ENCODE peak calls at places on chromosome 21, in seven cellular contexts. One of them, this sample, is unnamed. For H3K4me1, the result is how much of the 10 kb centered on the place peaks cover.

GRCh38 chr21:16454371-16454770 is 724.6 kb downstream of the USP25 start:
- DNase-seq in H9: no peak
- DNase-seq in mesenchymal stem cell: peak
- DNase-seq in Peyer's patch: no peak
- DNase-seq in esophagus squamous epithelium: no peak
- DNase-seq in sigmoid colon: no peak
- DNase-seq in GM23338: peak
- DNase-seq in this sample: no peak

GRCh38 chr21:21000576-21001175 is 2.5 kb downstream of the NCAM2 start:
- DNase-seq in H9: no peak
- DNase-seq in sigmoid colon: no peak
- DNase-seq in esophagus squamous epithelium: no peak
- DNase-seq in mesenchymal stem cell: no peak
- DNase-seq in Peyer's patch: no peak
- DNase-seq in GM23338: no peak
- DNase-seq in this sample: no peak

GRCh38 chr21:26795866-26796329 is 49.3 kb downstream of the ADAMTS1 start:
- DNase-seq in mesenchymal stem cell: peak
- DNase-seq in Peyer's patch: peak
- DNase-seq in H9: no peak
- DNase-seq in esophagus squamous epithelium: no peak
- DNase-seq in GM23338: no peak
- DNase-seq in sigmoid colon: peak
- DNase-seq in this sample: no peak

GRCh38 chr21:25639167-25639921 is at the start of gene JAM2:
- DNase-seq in Peyer's patch: peak
- DNase-seq in GM23338: peak
- DNase-seq in esophagus squamous epithelium: no peak
- DNase-seq in sigmoid colon: peak
- DNase-seq in H9: peak
- DNase-seq in mesenchymal stem cell: peak
- DNase-seq in this sample: peak

GRCh38 chr21:25670726-25671125 is 31.7 kb downstream of the JAM2 start:
- DNase-seq in GM23338: no peak
- DNase-seq in mesenchymal stem cell: no peak
- DNase-seq in H9: no peak
- DNase-seq in esophagus squamous epithelium: no peak
- DNase-seq in Peyer's patch: no peak
- DNase-seq in sigmoid colon: no peak
- DNase-seq in this sample: no peak

GRCh38 chr21:28229811-28230210 is 762.9 kb downstream of the LTN1 start:
- DNase-seq in GM23338: no peak
- DNase-seq in sigmoid colon: no peak
- DNase-seq in mesenchymal stem cell: peak
- DNase-seq in H9: no peak
- DNase-seq in esophagus squamous epithelium: no peak
- DNase-seq in Peyer's patch: no peak
- DNase-seq in this sample: no peak

GRCh38 chr21:27275294-27275927 is 308.5 kb upstream of the ADAMTS5 start:
- DNase-seq in mesenchymal stem cell: peak
- DNase-seq in esophagus squamous epithelium: no peak
- DNase-seq in sigmoid colon: no peak
- DNase-seq in GM23338: no peak
- DNase-seq in Peyer's patch: no peak
- DNase-seq in H9: no peak
- DNase-seq in this sample: no peak

GRCh38 chr21:15826147-15826780 is 96.5 kb downstream of the USP25 start:
- DNase-seq in esophagus squamous epithelium: no peak
- DNase-seq in GM23338: peak
- DNase-seq in sigmoid colon: no peak
- DNase-seq in H9: peak
- DNase-seq in mesenchymal stem cell: peak
- DNase-seq in Peyer's patch: peak
- DNase-seq in this sample: peak

GRCh38 chr21:17784604-17785402 is 34.4 kb downstream of the C21orf91 start:
- DNase-seq in Peyer's patch: no peak
- DNase-seq in mesenchymal stem cell: no peak
- DNase-seq in H9: no peak
- DNase-seq in sigmoid colon: no peak
- DNase-seq in esophagus squamous epithelium: no peak
- DNase-seq in GM23338: no peak
- DNase-seq in this sample: no peak

GRCh38 chr21:20822559-20823133 is 175.6 kb upstream of the NCAM2 start:
- DNase-seq in esophagus squamous epithelium: no peak
- DNase-seq in mesenchymal stem cell: no peak
- DNase-seq in Peyer's patch: no peak
- DNase-seq in H9: no peak
- DNase-seq in sigmoid colon: no peak
- DNase-seq in GM23338: peak
- DNase-seq in this sample: peak

GRCh38 chr21:28152729-28153128 is 839.9 kb downstream of the LTN1 start:
- DNase-seq in esophagus squamous epithelium: no peak
- DNase-seq in mesenchymal stem cell: peak
- DNase-seq in GM23338: no peak
- DNase-seq in Peyer's patch: no peak
- DNase-seq in H9: no peak
- DNase-seq in sigmoid colon: no peak
- DNase-seq in this sample: no peak

GRCh38 chr21:7952648-7953047 is 2568.7 kb upstream of the TPTE start:
- DNase-seq in H9: no peak
- DNase-seq in Peyer's patch: no peak
- DNase-seq in GM23338: no peak
- DNase-seq in esophagus squamous epithelium: no peak
- DNase-seq in sigmoid colon: no peak
- DNase-seq in mesenchymal stem cell: no peak
- DNase-seq in this sample: no peak

GRCh38 chr21:14690886-14691285 is 144.8 kb upstream of the SAMSN1 start:
- DNase-seq in sigmoid colon: no peak
- DNase-seq in Peyer's patch: no peak
- DNase-seq in GM23338: no peak
- DNase-seq in H9: no peak
- DNase-seq in esophagus squamous epithelium: no peak
- DNase-seq in mesenchymal stem cell: no peak
- DNase-seq in this sample: no peak

GRCh38 chr21:16330340-16331319 is 600.8 kb downstream of the USP25 start:
- DNase-seq in mesenchymal stem cell: peak
- DNase-seq in GM23338: peak
- DNase-seq in esophagus squamous epithelium: no peak
- DNase-seq in Peyer's patch: no peak
- DNase-seq in sigmoid colon: no peak
- DNase-seq in H9: no peak
- DNase-seq in this sample: peak

GRCh38 chr21:24994717-24995116 is 612.6 kb downstream of the MRPL39 start:
- DNase-seq in sigmoid colon: no peak
- DNase-seq in Peyer's patch: no peak
- DNase-seq in GM23338: no peak
- DNase-seq in H9: no peak
- DNase-seq in mesenchymal stem cell: no peak
- DNase-seq in esophagus squamous epithelium: no peak
- DNase-seq in this sample: no peak

GRCh38 chr21:17818158-17819113 is 720 bp downstream of the C21orf91 start:
- DNase-seq in Peyer's patch: peak
- DNase-seq in H9: peak
- DNase-seq in sigmoid colon: peak
- DNase-seq in esophagus squamous epithelium: no peak
- DNase-seq in mesenchymal stem cell: peak
- DNase-seq in GM23338: peak
- DNase-seq in this sample: peak

GRCh38 chr21:43287111-43287973 is 118.5 kb downstream of the CRYAA start:
- DNase-seq in sigmoid colon: no peak
- DNase-seq in H9: no peak
- DNase-seq in Peyer's patch: no peak
- DNase-seq in GM23338: no peak
- DNase-seq in mesenchymal stem cell: no peak
- DNase-seq in esophagus squamous epithelium: no peak
- DNase-seq in this sample: no peak

GRCh38 chr21:17526771-17527170 is 13.9 kb downstream of the CXADR start:
- DNase-seq in H9: no peak
- DNase-seq in Peyer's patch: no peak
- DNase-seq in sigmoid colon: no peak
- DNase-seq in esophagus squamous epithelium: no peak
- DNase-seq in mesenchymal stem cell: no peak
- DNase-seq in GM23338: no peak
- DNase-seq in this sample: no peak

GRCh38 chr21:43290529-43291346 is 121.9 kb downstream of the CRYAA start:
- DNase-seq in Peyer's patch: peak
- DNase-seq in H9: no peak
- DNase-seq in esophagus squamous epithelium: no peak
- DNase-seq in GM23338: no peak
- DNase-seq in sigmoid colon: no peak
- DNase-seq in mesenchymal stem cell: no peak
- DNase-seq in this sample: no peak

GRCh38 chr21:27674037-27674436 is 707.1 kb upstream of the ADAMTS5 start:
- DNase-seq in mesenchymal stem cell: peak
- DNase-seq in H9: no peak
- DNase-seq in GM23338: no peak
- DNase-seq in esophagus squamous epithelium: no peak
- DNase-seq in Peyer's patch: no peak
- DNase-seq in sigmoid colon: no peak
- DNase-seq in this sample: no peak

GRCh38 chr21:32233055-32233546 is 45.7 kb downstream of the MIS18A start:
- DNase-seq in H9: no peak
- DNase-seq in sigmoid colon: no peak
- DNase-seq in GM23338: no peak
- DNase-seq in esophagus squamous epithelium: no peak
- DNase-seq in mesenchymal stem cell: no peak
- DNase-seq in Peyer's patch: no peak
- DNase-seq in this sample: peak

GRCh38 chr21:16534408-16535099 is 804.8 kb downstream of the USP25 start:
- DNase-seq in Peyer's patch: peak
- DNase-seq in mesenchymal stem cell: no peak
- DNase-seq in H9: no peak
- DNase-seq in esophagus squamous epithelium: no peak
- DNase-seq in sigmoid colon: peak
- DNase-seq in GM23338: no peak
- DNase-seq in this sample: no peak

GRCh38 chr21:43909736-43910455 is 44.9 kb downstream of the AGPAT3 start:
- DNase-seq in esophagus squamous epithelium: no peak
- DNase-seq in H9: no peak
- DNase-seq in sigmoid colon: peak
- DNase-seq in mesenchymal stem cell: no peak
- DNase-seq in Peyer's patch: no peak
- DNase-seq in GM23338: no peak
- DNase-seq in this sample: no peak

GRCh38 chr21:25983745-25984144 is 186.8 kb downstream of the APP start:
- DNase-seq in mesenchymal stem cell: no peak
- DNase-seq in Peyer's patch: no peak
- DNase-seq in H9: no peak
- DNase-seq in esophagus squamous epithelium: no peak
- DNase-seq in sigmoid colon: no peak
- DNase-seq in GM23338: no peak
- DNase-seq in this sample: no peak

GRCh38 chr21:16195476-16195875 is 465.7 kb downstream of the USP25 start:
- DNase-seq in H9: no peak
- DNase-seq in Peyer's patch: no peak
- DNase-seq in esophagus squamous epithelium: no peak
- DNase-seq in mesenchymal stem cell: peak
- DNase-seq in sigmoid colon: no peak
- DNase-seq in GM23338: no peak
- DNase-seq in this sample: no peak

GRCh38 chr21:28601708-28602107 is 391.0 kb downstream of the LTN1 start:
- DNase-seq in mesenchymal stem cell: no peak
- DNase-seq in GM23338: no peak
- DNase-seq in H9: no peak
- DNase-seq in Peyer's patch: no peak
- DNase-seq in esophagus squamous epithelium: no peak
- DNase-seq in sigmoid colon: no peak
- DNase-seq in this sample: no peak

GRCh38 chr21:33327792-33328433 is 3.1 kb downstream of the IFNAR1 start:
- DNase-seq in Peyer's patch: no peak
- DNase-seq in mesenchymal stem cell: no peak
- DNase-seq in esophagus squamous epithelium: no peak
- DNase-seq in GM23338: no peak
- DNase-seq in sigmoid colon: no peak
- DNase-seq in H9: no peak
- DNase-seq in this sample: no peak

GRCh38 chr21:33334191-33334590 is 9.4 kb downstream of the IFNAR1 start:
- DNase-seq in esophagus squamous epithelium: no peak
- DNase-seq in sigmoid colon: no peak
- DNase-seq in mesenchymal stem cell: no peak
- DNase-seq in GM23338: no peak
- DNase-seq in H9: no peak
- DNase-seq in Peyer's patch: no peak
- DNase-seq in this sample: no peak

GRCh38 chr21:33330726-33331125 is 6.0 kb downstream of the IFNAR1 start:
- DNase-seq in H9: no peak
- DNase-seq in sigmoid colon: no peak
- DNase-seq in GM23338: no peak
- DNase-seq in esophagus squamous epithelium: no peak
- DNase-seq in Peyer's patch: no peak
- DNase-seq in mesenchymal stem cell: no peak
- DNase-seq in this sample: no peak

GRCh38 chr21:33334824-33335223 is 10.1 kb downstream of the IFNAR1 start:
- DNase-seq in Peyer's patch: no peak
- DNase-seq in sigmoid colon: no peak
- DNase-seq in GM23338: no peak
- DNase-seq in H9: no peak
- DNase-seq in esophagus squamous epithelium: no peak
- DNase-seq in mesenchymal stem cell: no peak
- DNase-seq in this sample: no peak

GRCh38 chr21:33332143-33332542 is 7.4 kb downstream of the IFNAR1 start:
- DNase-seq in mesenchymal stem cell: no peak
- DNase-seq in H9: no peak
- DNase-seq in Peyer's patch: no peak
- DNase-seq in sigmoid colon: no peak
- DNase-seq in GM23338: no peak
- DNase-seq in esophagus squamous epithelium: no peak
- DNase-seq in this sample: no peak
- H3K4me1 ChIP-seq in mesenchymal stem cell: under half
- H3K4me1 ChIP-seq in H9: under half
- H3K4me1 ChIP-seq in Peyer's patch: under half
- H3K4me1 ChIP-seq in sigmoid colon: under half
- H3K4me1 ChIP-seq in GM23338: under half
- H3K4me1 ChIP-seq in esophagus squamous epithelium: under half
- H3K4me1 ChIP-seq in this sample: under half

GRCh38 chr21:42103843-42104242 is 32.7 kb downstream of the UMODL1 start:
- DNase-seq in mesenchymal stem cell: no peak
- DNase-seq in H9: no peak
- DNase-seq in esophagus squamous epithelium: no peak
- DNase-seq in Peyer's patch: no peak
- DNase-seq in GM23338: no peak
- DNase-seq in sigmoid colon: no peak
- DNase-seq in this sample: no peak
- H3K4me1 ChIP-seq in mesenchymal stem cell: under half
- H3K4me1 ChIP-seq in H9: under half
- H3K4me1 ChIP-seq in esophagus squamous epithelium: under half
- H3K4me1 ChIP-seq in Peyer's patch: under half
- H3K4me1 ChIP-seq in GM23338: under half
- H3K4me1 ChIP-seq in sigmoid colon: under half
- H3K4me1 ChIP-seq in this sample: under half

GRCh38 chr21:34018910-34019309 is 54.5 kb upstream of the MRPS6 start:
- DNase-seq in H9: no peak
- DNase-seq in sigmoid colon: no peak
- DNase-seq in GM23338: no peak
- DNase-seq in mesenchymal stem cell: no peak
- DNase-seq in esophagus squamous epithelium: no peak
- DNase-seq in Peyer's patch: no peak
- DNase-seq in this sample: no peak
- H3K4me1 ChIP-seq in H9: under half
- H3K4me1 ChIP-seq in sigmoid colon: under half
- H3K4me1 ChIP-seq in GM23338: under half
- H3K4me1 ChIP-seq in mesenchymal stem cell: under half
- H3K4me1 ChIP-seq in esophagus squamous epithelium: under half
- H3K4me1 ChIP-seq in Peyer's patch: under half
- H3K4me1 ChIP-seq in this sample: under half

GRCh38 chr21:39313042-39313456 is 383 bp downstream of the BRWD1 start:
- DNase-seq in Peyer's patch: no peak
- DNase-seq in mesenchymal stem cell: peak
- DNase-seq in H9: peak
- DNase-seq in sigmoid colon: peak
- DNase-seq in GM23338: peak
- DNase-seq in esophagus squamous epithelium: no peak
- DNase-seq in this sample: peak
- H3K4me1 ChIP-seq in Peyer's patch: under half
- H3K4me1 ChIP-seq in mesenchymal stem cell: under half
- H3K4me1 ChIP-seq in H9: under half
- H3K4me1 ChIP-seq in sigmoid colon: under half
- H3K4me1 ChIP-seq in GM23338: under half
- H3K4me1 ChIP-seq in esophagus squamous epithelium: under half
- H3K4me1 ChIP-seq in this sample: under half

This sample was measured in NT2/D1.